ENCODE peak calls at places on chromosomes 16 and 17, in four cellular contexts. R is breast epithelium, P is HepG2, N is ovary. A is an unnamed sample.

GRCh38 chr17:48427598-48427997 is 2.4 kb downstream of the SKAP1 start:
- DNase-seq in R (no peak), P (no peak), N (no peak), A (no peak)

GRCh38 chr17:78124081-78124835 is 4.3 kb downstream of the TMC6 start:
- DNase-seq in R (no peak), P (no peak), N (no peak), A (peak; percentile 60)

GRCh38 chr16:74862743-74863244 is 88.2 kb upstream of the FA2H start:
- DNase-seq in R (no peak), P (peak; percentile 66), N (no peak), A (peak; percentile 58)

GRCh38 chr17:39001703-39002637 is 34.8 kb upstream of the FBXO47 start:
- DNase-seq in R (peak; percentile 59), P (no peak), N (no peak), A (no peak)

GRCh38 chr17:59366040-59366757 is 34.7 kb downstream of the YPEL2 start:
- DNase-seq in R (no peak), P (peak; percentile 74), N (no peak), A (no peak)

GRCh38 chr17:27762527-27763305 is 37.6 kb downstream of the NOS2 start:
- DNase-seq in R (no peak), P (no peak), N (no peak), A (peak; percentile 55)

GRCh38 chr17:8904201-8904600 is 36.7 kb upstream of the PIK3R6 start:
- DNase-seq in R (no peak), P (no peak), N (no peak), A (no peak)

GRCh38 chr16:55876854-55877253 is 1.7 kb upstream of the CES5A start:
- DNase-seq in R (no peak), P (no peak), N (no peak), A (no peak)

GRCh38 chr16:27364493-27365141 is 37.4 kb upstream of the IL21R start:
- DNase-seq in R (no peak), P (peak; percentile 97), N (no peak), A (no peak)

GRCh38 chr17:6753565-6753964 is 2.3 kb upstream of the XAF1 start:
- DNase-seq in R (no peak), P (no peak), N (no peak), A (no peak)

GRCh38 chr17:48728232-48729231 is at the start of gene HOXB13:
- DNase-seq in R (no peak), P (no peak), N (no peak), A (no peak)

GRCh38 chr17:66307257-66307656 is 4.8 kb downstream of the PRKCA start:
- DNase-seq in R (no peak), P (no peak), N (no peak), A (no peak)

GRCh38 chr17:46894476-46895151 is 28.3 kb upstream of the GOSR2 start:
- DNase-seq in R (no peak), P (no peak), N (no peak), A (no peak)

GRCh38 chr16:49706620-49707355 is 149.1 kb downstream of the ZNF423 start:
- DNase-seq in R (no peak), P (no peak), N (no peak), A (no peak)

GRCh38 chr16:84526794-84527485 is 22.5 kb upstream of the MEAK7 start:
- DNase-seq in R (no peak), P (no peak), N (no peak), A (no peak)

GRCh38 chr17:49845210-49845782 is 2.6 kb downstream of the TAC4 start:
- DNase-seq in R (no peak), P (no peak), N (no peak), A (no peak)

GRCh38 chr16:49564577-49565224 is 191.1 kb downstream of the C16orf78 start:
- DNase-seq in R (no peak), P (no peak), N (no peak), A (no peak)

GRCh38 chr17:82598256-82599011 is 49.8 kb downstream of the WDR45B start:
- DNase-seq in R (no peak), P (no peak), N (no peak), A (no peak)

GRCh38 chr17:72380737-72381136 is 259.9 kb downstream of the SOX9 start:
- DNase-seq in R (no peak), P (no peak), N (no peak), A (no peak)

GRCh38 chr17:48429156-48429555 is 858 bp downstream of the SKAP1 start:
- DNase-seq in R (no peak), P (no peak), N (no peak), A (no peak)

GRCh38 chr17:74702132-74702876 is 10.4 kb downstream of the CD300LF start:
- DNase-seq in R (no peak), P (no peak), N (no peak), A (no peak)

GRCh38 chr17:75457047-75457654 is 716 bp downstream of the TMEM94 start:
- DNase-seq in R (no peak), P (no peak), N (peak; percentile 54), A (peak; percentile 51)

GRCh38 chr16:8108991-8109509 is 481.3 kb downstream of the TMEM114 start:
- DNase-seq in R (no peak), P (no peak), N (no peak), A (no peak)

GRCh38 chr16:65876200-65876498 is 490.3 kb upstream of the CDH5 start:
- DNase-seq in R (no peak), P (no peak), N (no peak), A (no peak)

GRCh38 chr17:5047446-5047845 is 12.2 kb upstream of the SLC52A1 start:
- DNase-seq in R (no peak), P (no peak), N (no peak), A (no peak)

GRCh38 chr16:86134802-86135461 is 236.0 kb downstream of the IRF8 start:
- DNase-seq in R (no peak), P (no peak), N (no peak), A (no peak)

GRCh38 chr16:3475604-3476375 is 19.5 kb downstream of the C16orf90 start:
- DNase-seq in R (no peak), P (no peak), N (no peak), A (no peak)

GRCh38 chr16:15486661-15487060 is 52.3 kb downstream of the BMERB1 start:
- DNase-seq in R (no peak), P (no peak), N (no peak), A (no peak)

GRCh38 chr16:74252329-74252728 is 44.3 kb upstream of the PSMD7 start:
- DNase-seq in R (no peak), P (no peak), N (no peak), A (no peak)

GRCh38 chr17:50184611-50185398 is 16.6 kb downstream of the COL1A1 start:
- DNase-seq in R (no peak), P (no peak), N (peak; percentile 57), A (no peak)

GRCh38 chr17:28710948-28711722 is 553 bp downstream of the PROCA1 start:
- DNase-seq in R (peak; percentile 83), P (peak; percentile 86), N (peak; percentile 89), A (peak; percentile 90)

GRCh38 chr17:59287452-59287851 is 44.0 kb upstream of the YPEL2 start:
- DNase-seq in R (no peak), P (no peak), N (no peak), A (peak; percentile 44)

GRCh38 chr16:25257956-25258855 is 561 bp upstream of the ZKSCAN2 start:
- DNase-seq in R (peak; percentile 86), P (peak; percentile 92), N (peak; percentile 90), A (peak; percentile 95)

GRCh38 chr16:25256821-25257503 is 683 bp downstream of the ZKSCAN2 start:
- DNase-seq in R (no peak), P (peak; percentile 40), N (peak; percentile 7), A (peak; percentile 51)

GRCh38 chr16:25260416-25260815 is 2.8 kb upstream of the ZKSCAN2 start:
- DNase-seq in R (no peak), P (no peak), N (no peak), A (no peak)

GRCh38 chr16:25258856-25259179 is 1.2 kb upstream of the ZKSCAN2 start:
- DNase-seq in R (no peak), P (no peak), N (no peak), A (no peak)

DNA sequence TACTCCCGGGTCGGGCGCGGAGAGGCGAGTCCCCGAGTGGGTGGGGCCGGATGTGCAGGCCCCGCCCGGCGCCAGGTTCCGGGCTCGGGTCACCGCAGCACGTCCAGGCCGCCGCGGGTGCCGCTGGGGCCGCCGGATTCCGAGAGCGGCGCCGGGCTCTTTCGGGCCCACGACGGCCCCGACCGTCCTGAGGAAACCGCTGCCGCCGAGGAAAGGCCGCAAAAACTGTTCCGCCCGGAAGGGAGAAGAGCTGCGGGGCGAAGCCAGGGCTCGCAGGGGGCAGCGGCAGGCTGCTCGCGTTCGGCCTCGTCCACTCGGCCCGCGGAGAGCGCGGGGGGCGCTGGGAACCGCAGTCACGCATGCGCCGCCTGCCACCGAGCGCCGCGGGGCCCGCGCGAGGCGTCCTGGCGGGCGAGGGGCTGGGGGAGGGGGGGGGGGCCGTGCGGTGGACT is at the start of gene ZKSCAN2:
- DNase-seq in R (peak; percentile 91), P (peak; percentile 88), N (peak; percentile 88), A (peak; percentile 91)
- TF ChIP-seq POLR2A in R (peak; percentile 71), P (peak; percentile 90), N (peak; percentile 83), A (peak; percentile 86)

GRCh38 chr17:742147-742793 is 9.8 kb downstream of the GEMIN4 start:
- DNase-seq in R (no peak), P (no peak), N (no peak), A (no peak)
- TF ChIP-seq POLR2A in R (no peak), P (no peak), N (no peak), A (no peak)

GRCh38 chr16:87431926-87432325 is 39.8 kb downstream of the MAP1LC3B start:
- DNase-seq in R (no peak), P (no peak), N (no peak), A (no peak)
- TF ChIP-seq POLR2A in R (no peak), P (no peak), N (no peak), A (no peak)

GRCh38 chr17:3966720-3967363 is 2.6 kb upstream of the ATP2A3 start:
- DNase-seq in R (no peak), P (peak; percentile 20), N (no peak), A (no peak)

GRCh38 chr17:3968017-3968416 is 3.8 kb upstream of the ATP2A3 start:
- DNase-seq in R (no peak), P (no peak), N (no peak), A (no peak)

GRCh38 chr17:3964203-3965122 is at the start of gene ATP2A3:
- DNase-seq in R (no peak), P (no peak), N (no peak), A (no peak)

GRCh38 chr17:3963214-3964201 is 729 bp downstream of the ATP2A3 start:
- DNase-seq in R (no peak), P (no peak), N (no peak), A (no peak)

GRCh38 chr17:3965123-3965800 is 1.0 kb upstream of the ATP2A3 start:
- DNase-seq in R (no peak), P (no peak), N (no peak), A (peak; percentile 74)
- TF ChIP-seq POLR2A in R (no peak), P (no peak), N (no peak), A (peak; percentile 32)

GRCh38 chr16:10886739-10887269 is 9.8 kb downstream of the CIITA start:
- DNase-seq in R (no peak), P (no peak), N (no peak), A (no peak)
- TF ChIP-seq POLR2A in R (no peak), P (no peak), N (no peak), A (no peak)